ENCODE peak calls at places on chromosomes 5 and 9, in five cellular contexts. T is HFF-Myc, O is progenitor cell of endocrine pancreas, V is MCF 10A, K is WERI-Rb-1. Z is an unnamed sample.
A peak's percentile ranks its signal among the peaks of the same experiment; 100 is the strongest.

GRCh38 chr9:99350461-99350860 is 128.4 kb downstream of the SEC61B start:
- DNase-seq in T (no peak), K (no peak), O (no peak), V (no peak), Z (no peak)

GRCh38 chr5:156326718-156327259 is at the start of gene SGCD:
- DNase-seq in T (peak; percentile 88), O (no peak), V (peak; percentile 9), K (peak; percentile 58), Z (no peak)

GRCh38 chr5:1103505-1104326 is 8.1 kb downstream of the SLC12A7 start:
- DNase-seq in T (no peak), V (no peak), O (no peak), K (no peak), Z (no peak)

GRCh38 chr5:177397875-177398390 is 2.5 kb downstream of the PFN3 start:
- DNase-seq in V (no peak), O (no peak), T (no peak), K (no peak), Z (no peak)

GRCh38 chr9:106860731-106861584 is 2.0 kb upstream of the ZNF462 start:
- DNase-seq in V (peak; percentile 55), K (no peak), O (no peak), T (no peak), Z (peak; percentile 25)

GRCh38 chr5:528625-529511 is 4.6 kb upstream of the SLC9A3 start:
- DNase-seq in T (no peak), K (no peak), V (no peak), O (no peak), Z (no peak)

GRCh38 chr9:17398351-17398750 is 180.5 kb upstream of the SH3GL2 start:
- DNase-seq in K (no peak), T (no peak), O (no peak), V (no peak), Z (no peak)

GRCh38 chr5:57698785-57699184 is 216.2 kb upstream of the ACTBL2 start:
- DNase-seq in K (no peak), O (no peak), V (peak; percentile 69), T (no peak), Z (no peak)

GRCh38 chr5:16550316-16550952 is 66.4 kb downstream of the RETREG1 start:
- DNase-seq in V (peak; percentile 75), O (no peak), K (peak; percentile 71), T (no peak), Z (peak; percentile 81)

GRCh38 chr9:15510789-15511575 is at the start of gene PSIP1:
- DNase-seq in O (peak; percentile 68), T (peak; percentile 39), V (peak; percentile 83), K (peak; percentile 84), Z (peak; percentile 75)

GRCh38 chr5:96876292-96876850 is at the start of gene ERAP2:
- DNase-seq in O (no peak), K (no peak), V (peak; percentile 50), T (no peak), Z (peak; percentile 22)

GRCh38 chr5:27048507-27048906 is 10.1 kb upstream of the CDH9 start:
- DNase-seq in O (no peak), V (no peak), K (no peak), T (no peak), Z (no peak)

GRCh38 chr9:108297025-108297424 is 558.8 kb downstream of the ACTL7B start:
- DNase-seq in T (peak; percentile 93), K (no peak), O (no peak), V (no peak), Z (no peak)

GRCh38 chr5:153067869-153068268 is 422.6 kb upstream of the GRIA1 start:
- DNase-seq in O (no peak), V (no peak), T (no peak), K (no peak), Z (no peak)
- TF ChIP-seq CTCF in O (no peak), V (no peak), T (no peak), K (no peak), Z (no peak)

DNA sequence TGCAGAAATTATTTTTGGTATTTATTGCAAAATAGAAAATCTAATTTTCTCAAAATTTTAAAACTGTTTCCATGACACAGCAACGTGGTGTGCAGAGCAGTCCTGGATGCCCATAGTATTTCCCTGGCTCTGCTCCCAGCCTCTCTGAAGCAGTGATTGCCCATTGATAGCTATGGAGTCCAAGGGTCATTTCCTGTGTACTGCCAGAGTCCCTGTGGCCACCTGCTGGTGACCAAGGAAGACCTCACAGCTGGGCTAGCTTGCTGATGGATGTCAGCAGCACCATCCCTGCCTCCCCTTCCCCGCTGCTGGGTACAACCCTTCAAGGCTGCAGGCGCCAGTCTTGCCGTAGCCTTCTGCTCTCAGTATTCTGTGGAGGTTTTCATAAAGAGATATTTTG is 184.1 kb downstream of the DIRAS2 start:
- DNase-seq in T (no peak), O (peak; percentile 18), V (peak; percentile 4), K (peak; percentile 60), Z (peak; percentile 69)
- TF ChIP-seq CTCF in T (no peak), O (peak; percentile 62), V (no peak), K (peak; percentile 75), Z (peak; percentile 61)

GRCh38 chr5:142866563-142867275 is 96.5 kb downstream of the ARHGAP26 start:
- DNase-seq in T (peak; percentile 39), V (peak; percentile 84), K (peak; percentile 38), O (peak; percentile 12), Z (peak; percentile 66)
- TF ChIP-seq CTCF in T (peak; percentile 64), V (peak; percentile 62), K (peak; percentile 63), O (peak; percentile 69), Z (peak; percentile 76)

GRCh38 chr5:149237662-149238061 is 34.0 kb upstream of the AFAP1L1 start:
- DNase-seq in V (no peak), O (no peak), K (no peak), T (no peak), Z (no peak)
- TF ChIP-seq CTCF in V (no peak), O (no peak), K (no peak), T (peak; percentile 28), Z (peak; percentile 47)

DNA sequence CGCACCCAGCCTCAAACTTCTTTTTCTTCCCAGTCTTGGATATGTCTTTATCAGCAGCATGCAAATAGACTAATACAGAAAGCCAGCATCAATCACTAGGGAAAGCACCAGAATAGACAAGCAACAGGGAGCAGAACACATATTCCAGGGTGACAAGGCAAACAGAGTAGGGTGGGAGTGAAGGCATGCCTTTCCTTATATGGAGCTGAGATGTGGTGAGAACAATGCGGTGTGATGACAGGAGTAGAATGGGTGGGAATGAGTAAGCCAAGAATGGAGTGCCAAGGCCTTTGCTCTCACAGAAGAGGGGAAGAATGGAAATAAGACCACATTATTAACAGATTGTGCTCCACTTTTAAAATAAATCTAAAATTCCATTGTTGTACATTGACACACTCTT is 115.6 kb downstream of the CETN3 start:
- DNase-seq in K (no peak), V (no peak), T (no peak), O (no peak), Z (no peak)
- TF ChIP-seq CTCF in K (no peak), V (no peak), T (no peak), O (no peak), Z (no peak)

DNA sequence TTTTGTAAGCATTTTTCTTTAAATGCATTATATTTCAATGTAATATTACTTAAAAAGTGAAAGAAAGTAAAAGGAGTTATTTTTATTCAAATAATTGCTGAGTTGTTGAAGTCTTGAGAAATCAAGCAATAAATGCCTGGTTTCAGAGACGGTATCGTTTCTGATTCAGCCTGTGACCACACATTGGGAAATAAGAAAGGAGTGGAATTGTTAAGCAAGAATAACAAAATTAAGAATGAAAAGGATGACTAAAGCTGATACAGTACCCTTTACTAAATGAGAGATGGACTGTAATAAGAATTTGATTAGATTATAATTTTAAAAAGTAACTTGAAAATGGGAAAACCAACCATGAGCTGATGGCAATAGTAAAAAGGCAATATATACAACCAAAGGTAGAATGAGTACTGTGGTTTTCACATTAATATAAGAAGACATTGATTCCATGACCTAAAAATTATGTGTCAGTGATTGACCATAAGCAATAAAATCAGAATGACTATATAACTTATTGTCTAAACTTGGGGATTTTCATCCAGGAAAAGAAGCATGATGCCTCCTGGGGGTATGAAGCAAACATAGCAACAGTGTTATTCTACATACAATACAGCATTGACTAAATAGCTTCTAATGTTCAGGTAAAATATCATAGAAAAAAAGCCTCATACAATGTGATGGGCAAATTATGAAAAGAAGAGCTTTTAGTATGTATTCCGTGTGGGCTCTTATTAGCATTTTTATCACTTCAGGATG is 101.9 kb upstream of the PRDM9 start:
- DNase-seq in K (no peak), V (peak; percentile 79), T (no peak), O (no peak), Z (no peak)
- TF ChIP-seq CTCF in K (no peak), V (no peak), T (no peak), O (no peak), Z (no peak)

GRCh38 chr5:38515648-38516047 is 40.8 kb downstream of the LIFR start:
- DNase-seq in T (no peak), K (peak; percentile 19), O (no peak), V (peak; percentile 44), Z (no peak)
- TF ChIP-seq CTCF in T (peak; percentile 65), K (peak; percentile 60), O (peak; percentile 45), V (peak; percentile 16), Z (no peak)

DNA sequence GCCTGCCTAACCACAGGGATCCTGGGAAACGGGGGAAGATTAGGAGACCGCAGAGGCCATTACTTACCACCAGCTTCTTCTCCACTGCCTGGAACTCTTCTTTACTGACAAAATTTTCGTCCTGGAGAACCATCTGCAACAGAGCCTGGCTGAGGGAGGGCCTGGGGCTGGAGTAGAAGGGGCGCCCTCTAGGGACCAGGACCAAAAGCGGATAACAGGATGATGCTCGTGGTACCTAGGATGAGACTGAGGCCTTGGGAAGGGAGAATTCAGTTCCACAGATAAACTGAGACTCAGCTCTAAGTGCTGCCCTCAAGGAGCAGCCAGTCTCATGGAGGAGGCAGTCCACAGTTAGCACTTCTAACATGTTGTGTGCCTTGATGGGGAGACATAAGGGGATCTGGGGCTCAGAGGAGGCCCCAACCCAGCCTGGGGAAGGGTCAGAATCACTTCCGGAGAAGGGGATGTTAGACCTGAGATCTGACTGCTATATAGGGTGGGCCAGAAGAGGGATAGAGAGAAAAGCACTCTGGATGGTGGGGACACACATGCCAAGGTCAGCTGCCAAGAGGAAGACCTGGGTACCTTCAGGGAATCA is 1.2 kb downstream of the SPATA24 start:
- DNase-seq in T (no peak), K (peak; percentile 50), O (no peak), V (peak; percentile 69), Z (peak; percentile 54)
- TF ChIP-seq CTCF in T (peak; percentile 55), K (peak; percentile 67), O (peak; percentile 43), V (peak; percentile 32), Z (peak; percentile 63)

DNA sequence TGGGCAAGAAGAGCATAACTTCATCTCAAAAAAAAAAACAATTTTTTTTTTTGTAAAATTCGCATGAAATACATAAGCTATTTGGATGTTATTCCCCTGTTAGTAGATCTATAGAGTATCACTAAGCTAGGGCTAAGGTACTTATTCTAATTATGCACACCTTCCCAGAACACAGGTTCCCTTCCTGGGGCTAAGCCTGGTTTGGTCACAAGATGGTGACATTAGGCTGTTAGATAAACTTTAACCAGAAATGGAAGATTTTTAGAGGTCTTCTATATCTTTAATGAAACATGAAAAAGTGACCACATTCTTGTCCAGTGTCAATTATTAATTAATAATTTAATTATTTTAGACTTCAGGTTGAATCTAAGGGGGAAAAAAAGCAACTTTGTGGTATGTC is 433.5 kb downstream of the CDH18 start:
- DNase-seq in K (no peak), V (no peak), O (no peak), T (no peak), Z (no peak)
- TF ChIP-seq CTCF in K (no peak), V (no peak), O (peak; percentile 29), T (no peak), Z (no peak)